ENCODE peak calls at places on chromosomes 3 and 15, in seven cellular contexts. W, S, D, C, F, Q and Z are unnamed samples.

GRCh38 chr3:60186359-60186758 is 1064.9 kb downstream of the FHIT start:
- DNase-seq in Q (no peak), S (no peak), C (no peak), W (no peak), F (no peak), D (no peak), Z (no peak)

GRCh38 chr3:102206506-102207145 is 228.2 kb upstream of the ZPLD1 start:
- DNase-seq in W (peak; percentile 85), F (peak; percentile 26), D (no peak), Q (peak; percentile 79), C (peak; percentile 51), S (peak; percentile 64), Z (no peak)

GRCh38 chr15:57611938-57612337 is 20.2 kb downstream of the MYZAP start:
- DNase-seq in C (peak; percentile 58), F (peak; percentile 41), W (peak; percentile 51), S (peak; percentile 54), D (no peak), Q (no peak), Z (peak; percentile 85)

GRCh38 chr3:139378587-139378986 is 10.9 kb downstream of the COPB2 start:
- DNase-seq in C (no peak), D (no peak), F (no peak), Q (peak; percentile 52), W (no peak), S (no peak), Z (no peak)

GRCh38 chr15:39925112-39925830 is 5.2 kb upstream of the GPR176 start:
- DNase-seq in Q (peak; percentile 77), F (no peak), C (no peak), S (no peak), D (no peak), W (peak; percentile 67), Z (no peak)

GRCh38 chr3:123147754-123148535 is 53.8 kb upstream of the SEC22A start:
- DNase-seq in C (no peak), S (no peak), W (no peak), F (no peak), Q (no peak), D (no peak), Z (no peak)

GRCh38 chr3:13198480-13198879 is 125.3 kb upstream of the IQSEC1 start:
- DNase-seq in Q (no peak), D (no peak), F (no peak), S (no peak), W (no peak), C (no peak), Z (no peak)

GRCh38 chr15:91291673-91292072 is 191.6 kb downstream of the SV2B start:
- DNase-seq in W (peak; percentile 44), C (peak; percentile 54), D (no peak), F (no peak), Q (peak; percentile 20), S (peak; percentile 11), Z (no peak)

GRCh38 chr15:56972426-56972825 is 54.0 kb downstream of the TCF12 start:
- DNase-seq in C (no peak), F (no peak), D (no peak), W (no peak), Q (no peak), S (no peak), Z (no peak)

GRCh38 chr3:98732239-98733054 is 30.7 kb upstream of the ST3GAL6 start:
- DNase-seq in Q (no peak), W (peak; percentile 50), D (peak; percentile 52), F (peak; percentile 21), S (peak; percentile 66), C (peak; percentile 90), Z (peak; percentile 54)

GRCh38 chr15:100229181-100230163 is 112.3 kb downstream of the ADAMTS17 start:
- DNase-seq in Q (no peak), W (no peak), C (no peak), F (no peak), S (no peak), D (no peak), Z (no peak)

GRCh38 chr3:112635674-112636073 is 5.3 kb downstream of the CCDC80 start:
- DNase-seq in C (no peak), S (peak; percentile 51), Q (peak; percentile 97), D (no peak), W (peak; percentile 89), F (peak; percentile 69), Z (no peak)

GRCh38 chr3:194306109-194306686 is 44.9 kb downstream of the CPN2 start:
- DNase-seq in C (no peak), W (no peak), S (no peak), F (no peak), D (no peak), Q (no peak), Z (no peak)

GRCh38 chr3:4097801-4098200 is 205.4 kb upstream of the SETMAR start:
- DNase-seq in Q (no peak), W (peak; percentile 1), F (no peak), S (no peak), C (no peak), D (no peak), Z (no peak)

GRCh38 chr3:129623447-129624118 is 17.1 kb upstream of the PLXND1 start:
- DNase-seq in W (peak; percentile 59), D (no peak), F (peak; percentile 52), Q (no peak), S (peak; percentile 91), C (no peak), Z (no peak)

GRCh38 chr15:24054547-24055245 is 367.6 kb upstream of the NDN start:
- DNase-seq in D (no peak), W (no peak), F (no peak), C (no peak), Q (no peak), S (no peak), Z (no peak)

GRCh38 chr15:96028620-96029019 is 301.9 kb upstream of the NR2F2 start:
- DNase-seq in D (no peak), S (no peak), C (no peak), F (no peak), Q (no peak), W (no peak), Z (no peak)

GRCh38 chr3:61979645-61980430 is 393.5 kb downstream of the FEZF2 start:
- DNase-seq in D (no peak), C (no peak), W (peak; percentile 49), S (no peak), Q (no peak), F (no peak), Z (no peak)

GRCh38 chr3:89114841-89115223 is 7.4 kb downstream of the EPHA3 start:
- DNase-seq in F (no peak), C (no peak), D (no peak), W (no peak), S (no peak), Q (no peak), Z (peak; percentile 24)
- TF ChIP-seq CTCF in F (no peak), C (no peak), D (no peak), W (no peak), S (no peak), Q (no peak), Z (no peak)

DNA sequence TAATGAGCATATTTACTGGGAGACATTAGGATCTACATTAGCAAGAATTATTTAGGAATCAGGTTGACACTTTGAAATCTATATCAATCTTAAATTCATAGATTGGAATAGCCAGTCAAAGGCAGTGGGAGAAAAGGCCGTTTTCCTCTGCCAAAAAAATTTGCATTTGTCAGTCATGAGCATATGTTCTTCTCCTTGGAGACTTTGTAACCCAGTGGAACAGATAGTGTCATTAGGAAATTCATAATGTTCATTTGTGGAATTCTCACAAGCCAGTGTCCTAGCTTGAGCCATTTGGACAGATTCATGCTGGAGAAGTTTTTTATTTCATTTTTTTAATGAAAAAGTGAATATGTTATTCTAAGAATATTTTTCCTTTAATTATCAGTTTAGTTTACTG is 260.1 kb downstream of the OXSM start:
- DNase-seq in W (no peak), Q (no peak), C (no peak), D (no peak), F (no peak), S (no peak), Z (no peak)
- TF ChIP-seq CTCF in W (no peak), Q (no peak), C (no peak), D (no peak), F (no peak), S (no peak), Z (no peak)

DNA sequence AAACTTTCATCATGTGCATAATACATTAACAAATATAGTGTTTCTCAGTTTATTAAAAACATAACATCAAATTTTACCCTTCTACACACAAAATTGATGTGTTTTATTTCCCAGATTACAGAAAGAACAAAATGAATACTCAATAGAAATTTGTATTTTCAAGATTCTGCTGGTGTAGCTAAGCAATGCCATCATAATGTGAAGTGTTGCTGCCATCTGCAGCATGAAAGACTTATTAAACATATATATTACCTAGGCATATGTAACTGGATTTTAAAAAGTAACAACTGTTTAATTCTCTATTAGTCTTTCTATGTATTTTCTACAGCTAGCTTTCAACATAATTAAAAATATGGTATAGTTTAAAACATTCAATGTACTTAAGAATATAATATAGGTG is 27.5 kb downstream of the PLSCR5 start:
- DNase-seq in F (peak; percentile 35), C (peak; percentile 72), Q (peak; percentile 73), S (peak; percentile 19), D (no peak), W (peak; percentile 84), Z (peak; percentile 49)
- TF ChIP-seq CTCF in F (peak; percentile 65), C (peak; percentile 23), Q (peak; percentile 70), S (peak; percentile 62), D (peak; percentile 62), W (peak; percentile 15), Z (peak; percentile 57)

GRCh38 chr3:87900061-87900460 is 158.7 kb downstream of the CGGBP1 start:
- DNase-seq in S (no peak), W (peak; percentile 14), C (no peak), D (no peak), F (no peak), Q (no peak), Z (no peak)
- TF ChIP-seq CTCF in S (peak; percentile 32), W (peak; percentile 11), C (no peak), D (peak; percentile 26), F (no peak), Q (peak; percentile 24), Z (no peak)

GRCh38 chr3:57176045-57176444 is 10.9 kb upstream of the IL17RD start:
- DNase-seq in Q (no peak), W (no peak), S (no peak), D (no peak), F (no peak), C (no peak), Z (no peak)

GRCh38 chr3:57184516-57184915 is 15.3 kb downstream of the HESX1 start:
- DNase-seq in F (no peak), S (no peak), Q (no peak), W (no peak), D (no peak), C (no peak), Z (no peak)

DNA sequence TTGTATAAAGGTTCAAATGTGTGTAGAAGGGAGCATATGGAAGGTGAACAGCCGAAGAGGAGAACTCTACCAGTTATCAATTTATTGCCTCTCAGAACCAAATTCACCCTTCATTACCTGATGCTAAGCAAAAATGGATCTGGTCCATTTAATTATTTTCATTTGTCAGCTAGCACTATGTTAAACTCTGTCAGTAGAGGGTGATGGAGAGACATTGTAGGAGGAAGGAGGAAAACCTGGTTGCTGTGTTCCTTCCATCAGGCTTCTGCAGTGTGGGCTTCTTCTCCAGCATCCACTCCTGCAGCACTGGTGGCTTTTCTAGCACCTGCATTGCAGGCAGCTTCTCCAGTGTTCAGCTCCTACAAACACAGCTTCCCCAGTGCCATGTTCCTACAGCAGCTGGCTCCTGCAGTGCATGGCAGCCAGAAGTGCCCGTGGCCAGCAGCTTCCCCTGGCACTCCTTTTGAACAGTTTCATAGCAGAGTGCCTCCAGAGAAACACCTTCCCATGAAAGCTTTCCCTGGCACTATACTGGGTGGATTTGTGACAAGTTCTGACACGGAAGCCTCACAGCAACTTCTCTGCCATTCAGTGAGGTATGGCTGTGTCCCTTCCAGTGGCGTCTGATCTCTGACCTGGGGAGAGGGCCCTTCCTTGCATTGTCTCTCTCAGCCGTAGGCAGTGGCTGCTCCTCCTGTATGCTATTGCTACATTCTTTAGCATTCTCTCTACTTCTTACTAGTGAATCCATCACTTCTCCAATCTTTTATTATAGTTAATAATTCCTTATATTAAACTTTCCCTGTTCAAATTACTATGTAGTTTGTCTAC is 14.6 kb upstream of the IL17RD start:
- DNase-seq in D (no peak), F (no peak), S (no peak), W (peak; percentile 44), Q (peak; percentile 26), C (no peak), Z (no peak)
- TF ChIP-seq CTCF in D (peak; percentile 51), F (no peak), S (peak; percentile 37), W (peak; percentile 58), Q (peak; percentile 44), C (no peak), Z (no peak)